ENCODE peak calls at places on chromosomes 16 and 17, in six cellular contexts. X is astrocyte of the spinal cord; U is CD4-positive, alpha-beta T cell; H is stomach; Q is HCT116; Y is esophagus squamous epithelium. M is an unnamed sample.
A peak's percentile ranks its signal among the peaks of the same experiment; 100 is the strongest.

GRCh38 chr16:72635104-72635503 is 412.8 kb downstream of the ZFHX3 start:
- DNase-seq in Q (no peak), U (no peak), X (no peak), Y (no peak), H (no peak), M (no peak)

GRCh38 chr17:17840751-17841591 is 4.2 kb upstream of the SREBF1 start:
- DNase-seq in H (no peak), U (no peak), X (peak; percentile 50), Y (no peak), Q (no peak), M (no peak)

GRCh38 chr16:20851601-20852000 is 45.3 kb downstream of the REXO5 start:
- DNase-seq in H (peak; percentile 82), Y (no peak), U (no peak), Q (peak; percentile 28), X (peak; percentile 89), M (peak; percentile 84)

GRCh38 chr16:64925166-64925565 is 196.7 kb downstream of the CDH11 start:
- DNase-seq in X (no peak), H (no peak), Y (no peak), U (no peak), Q (no peak), M (no peak)

GRCh38 chr17:44069974-44070454 is 521 bp upstream of the G6PC3 start:
- DNase-seq in H (no peak), Q (peak; percentile 36), Y (no peak), X (no peak), U (no peak), M (no peak)

GRCh38 chr16:90016339-90016950 is 2.8 kb downstream of the DBNDD1 start:
- DNase-seq in U (no peak), X (no peak), Q (no peak), Y (no peak), H (no peak), M (no peak)

GRCh38 chr17:43967251-43967875 is 13.6 kb upstream of the PYY start:
- DNase-seq in U (no peak), Q (no peak), Y (no peak), X (no peak), H (no peak), M (no peak)

GRCh38 chr17:36593651-36594316 is 2.1 kb downstream of the DHRS11 start:
- DNase-seq in Y (no peak), Q (no peak), H (no peak), X (no peak), U (no peak), M (no peak)

GRCh38 chr16:23729503-23730424 is 16.7 kb upstream of the ERN2 start:
- DNase-seq in U (no peak), H (peak; percentile 58), Y (no peak), X (peak; percentile 17), Q (peak; percentile 31), M (no peak)

GRCh38 chr16:4664538-4665418 is 28.6 kb upstream of the NUDT16L1 start:
- DNase-seq in H (peak; percentile 88), U (peak; percentile 64), Q (no peak), X (no peak), Y (no peak), M (no peak)

GRCh38 chr17:15038656-15039055 is 226.5 kb downstream of the PMP22 start:
- DNase-seq in X (peak; percentile 7), H (no peak), U (no peak), Q (no peak), Y (no peak), M (peak; percentile 29)

GRCh38 chr16:2469399-2470233 is 1.5 kb upstream of the NTN3 start:
- DNase-seq in Q (no peak), H (no peak), U (no peak), X (no peak), Y (no peak), M (no peak)

GRCh38 chr16:75996491-75996890 is 270.2 kb upstream of the CPHXL start:
- DNase-seq in X (no peak), H (no peak), Q (no peak), U (no peak), Y (no peak), M (no peak)

GRCh38 chr17:50588391-50589111 is 28.0 kb downstream of the CACNA1G start:
- DNase-seq in Y (no peak), H (peak; percentile 32), X (no peak), Q (no peak), U (no peak), M (no peak)

GRCh38 chr17:1713878-1714487 is 3.8 kb upstream of the TLCD2 start:
- DNase-seq in U (no peak), X (no peak), Q (peak; percentile 64), Y (no peak), H (peak; percentile 54), M (no peak)

GRCh38 chr17:38598536-38598935 is 7.2 kb downstream of the SRCIN1 start:
- DNase-seq in Y (no peak), U (no peak), H (peak; percentile 82), X (peak; percentile 55), Q (peak; percentile 87), M (no peak)

GRCh38 chr17:7889166-7889584 is 586 bp downstream of the CHD3 start:
- DNase-seq in U (peak; percentile 42), X (peak; percentile 85), Q (peak; percentile 74), H (peak; percentile 99), Y (peak; percentile 39), M (peak; percentile 91)

GRCh38 chr17:69179227-69179952 is 37.7 kb upstream of the ABCA6 start:
- DNase-seq in H (peak; percentile 71), Y (no peak), Q (no peak), U (no peak), X (peak; percentile 50), M (no peak)

GRCh38 chr17:52390422-52390821 is 231.9 kb upstream of the CA10 start:
- DNase-seq in U (no peak), H (no peak), Q (no peak), Y (no peak), X (no peak), M (no peak)

GRCh38 chr17:52389632-52390031 is 231.1 kb upstream of the CA10 start:
- DNase-seq in H (no peak), U (no peak), Q (no peak), X (no peak), Y (no peak), M (no peak)

GRCh38 chr17:52395308-52395707 is 236.8 kb upstream of the CA10 start:
- DNase-seq in X (no peak), Y (no peak), Q (no peak), H (no peak), U (no peak), M (no peak)
- TF ChIP-seq CTCF in X (no peak), Y (no peak), Q (no peak), H (no peak), U (no peak), M (no peak)

GRCh38 chr16:53098526-53099317 is 43.9 kb downstream of the CHD9 start:
- DNase-seq in X (peak; percentile 97), U (peak; percentile 35), H (peak; percentile 76), Y (peak; percentile 39), Q (no peak), M (no peak)
- TF ChIP-seq CTCF in X (no peak), U (no peak), H (no peak), Y (no peak), Q (no peak), M (no peak)

GRCh38 chr16:85010931-85011845 is at the start of gene ZDHHC7:
- DNase-seq in Y (no peak), H (peak; percentile 86), U (peak; percentile 87), X (peak; percentile 87), Q (peak; percentile 69), M (peak; percentile 56)
- TF ChIP-seq CTCF in Y (no peak), H (no peak), U (peak; percentile 25), X (no peak), Q (no peak), M (no peak)

DNA sequence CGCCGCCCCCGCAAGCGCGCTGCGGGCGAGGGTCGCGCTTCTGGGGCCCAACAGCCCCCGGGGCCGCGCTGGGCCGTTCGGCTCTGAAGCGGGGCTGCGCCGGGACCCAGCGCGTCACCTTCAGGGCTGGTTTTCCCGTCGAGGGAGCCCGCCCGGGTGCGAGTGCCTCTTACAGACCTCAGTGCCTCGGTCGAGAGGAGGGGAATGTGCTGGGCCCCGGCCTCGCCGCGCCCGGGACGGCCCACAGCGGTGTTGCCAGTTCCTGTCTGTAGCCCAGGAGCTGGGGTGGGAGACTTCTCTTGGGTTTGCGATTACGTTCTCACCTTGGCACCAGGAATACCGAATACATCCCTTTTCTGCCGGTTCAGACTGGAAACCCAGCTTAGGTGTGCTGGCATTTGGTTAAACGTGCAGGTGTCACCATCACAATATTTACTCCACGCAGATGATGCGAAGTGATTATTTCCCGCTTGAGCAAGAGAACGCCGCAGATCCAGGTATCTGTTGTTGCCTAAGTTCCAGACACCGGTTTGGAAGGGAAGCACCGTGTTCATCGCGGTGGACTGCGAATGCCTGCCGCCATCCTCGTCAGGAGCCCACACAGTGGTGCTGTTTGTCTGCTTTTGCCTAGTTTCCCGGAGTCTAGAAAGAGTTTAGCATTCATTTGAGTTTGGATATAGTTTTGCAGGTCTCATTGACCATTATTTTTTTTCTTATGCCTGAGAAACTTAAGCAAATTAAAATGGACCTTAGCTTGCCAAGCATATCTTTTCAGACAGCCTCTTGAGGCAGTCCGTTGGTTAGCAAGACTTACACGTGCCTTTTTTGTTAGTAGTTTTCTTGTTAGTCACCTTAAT is 915 bp downstream of the MAP1LC3B start:
- DNase-seq in H (peak; percentile 53), Y (no peak), X (peak; percentile 54), U (peak; percentile 54), Q (no peak), M (no peak)
- TF ChIP-seq CTCF in H (no peak), Y (no peak), X (peak; percentile 48), U (no peak), Q (no peak), M (peak; percentile 44)

GRCh38 chr16:67163164-67163902 is 1.2 kb upstream of the HSF4 start:
- DNase-seq in U (no peak), X (peak; percentile 36), Q (no peak), H (no peak), Y (no peak), M (no peak)
- TF ChIP-seq CTCF in U (no peak), X (no peak), Q (no peak), H (no peak), Y (no peak), M (no peak)

GRCh38 chr17:6374761-6375312 is 60.1 kb downstream of the AIPL1 start:
- DNase-seq in U (no peak), H (no peak), Q (peak; percentile 57), Y (no peak), X (peak; percentile 66), M (no peak)
- TF ChIP-seq CTCF in U (no peak), H (no peak), Q (no peak), Y (no peak), X (no peak), M (no peak)

DNA sequence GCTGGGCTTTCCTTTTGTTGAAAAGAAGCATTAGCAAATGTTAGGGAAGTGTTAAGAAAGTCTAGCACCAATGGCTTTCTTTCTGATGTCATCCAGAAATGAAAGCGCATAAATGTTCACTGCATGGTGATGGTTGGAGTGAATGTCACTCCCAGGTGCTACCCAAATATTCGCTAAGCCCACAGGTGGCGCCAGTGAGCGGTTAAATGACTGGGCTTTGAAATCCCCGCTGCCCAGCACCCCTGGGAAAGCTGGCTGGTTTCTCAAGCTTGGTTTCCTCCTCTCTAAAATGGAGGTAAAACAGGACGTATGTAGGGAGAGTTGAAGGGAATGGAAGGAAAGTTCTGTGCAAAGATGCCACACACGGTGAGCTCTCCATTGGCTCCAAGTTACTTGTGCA is 104.4 kb downstream of the IRX5 start:
- DNase-seq in U (no peak), Q (peak; percentile 19), Y (no peak), H (peak; percentile 32), X (no peak), M (no peak)
- TF ChIP-seq CTCF in U (no peak), Q (peak; percentile 33), Y (no peak), H (no peak), X (peak; percentile 39), M (peak; percentile 47)

GRCh38 chr17:65231086-65231485 is 93.9 kb downstream of the RGS9 start:
- DNase-seq in X (no peak), Q (peak; percentile 22), H (no peak), U (no peak), Y (no peak), M (no peak)
- TF ChIP-seq CTCF in X (no peak), Q (no peak), H (no peak), U (no peak), Y (no peak), M (no peak)

GRCh38 chr17:28398280-28398981 is 7.6 kb downstream of the SLC46A1 start:
- DNase-seq in Q (no peak), Y (no peak), U (no peak), H (no peak), X (no peak), M (no peak)
- TF ChIP-seq CTCF in Q (no peak), Y (no peak), U (no peak), H (no peak), X (no peak), M (no peak)